ENCODE peak calls at places on chromosomes 1 and 21, in eight cellular contexts. H, V, S, Z, L, U, P and A are unnamed samples.

GRCh38 chr1:43229831-43230780 is 39.7 kb upstream of the TMEM125 start:
- DNase-seq in H (no peak), V (no peak), S (no peak), Z (no peak), L (no peak), U (no peak), P (no peak), A (peak; percentile 49)

GRCh38 chr1:99503276-99503747 is 142.6 kb upstream of the PALMD start:
- DNase-seq in H (no peak), V (peak; percentile 20), S (no peak), Z (peak; percentile 59), L (peak; percentile 39), U (no peak), P (no peak), A (no peak)

GRCh38 chr1:218674280-218674773 is 329.2 kb downstream of the TGFB2 start:
- DNase-seq in H (peak; percentile 15), V (no peak), S (no peak), Z (peak; percentile 76), L (peak; percentile 24), U (no peak), P (no peak), A (no peak)

GRCh38 chr1:20486457-20487235 is 636 bp upstream of the CAMK2N1 start:
- DNase-seq in H (peak; percentile 90), V (no peak), S (peak; percentile 91), Z (peak; percentile 89), L (peak; percentile 88), U (no peak), P (no peak), A (no peak)

GRCh38 chr1:53127546-53127945 is 14.9 kb downstream of the SLC1A7 start:
- DNase-seq in H (no peak), V (no peak), S (peak; percentile 5), Z (no peak), L (no peak), U (no peak), P (no peak), A (no peak)

GRCh38 chr1:212139526-212140137 is 104.1 kb downstream of the DTL start:
- DNase-seq in H (no peak), V (no peak), S (no peak), Z (no peak), L (peak; percentile 36), U (no peak), P (no peak), A (no peak)

GRCh38 chr1:71770121-71770520 is 512.2 kb downstream of the NEGR1 start:
- DNase-seq in H (no peak), V (peak; percentile 46), S (no peak), Z (no peak), L (no peak), U (no peak), P (no peak), A (no peak)

GRCh38 chr21:33849839-33850238 is 65.8 kb downstream of the ATP5PO start:
- DNase-seq in H (no peak), V (no peak), S (no peak), Z (no peak), L (no peak), U (no peak), P (no peak), A (no peak)

GRCh38 chr1:227072991-227073390 is 132.9 kb downstream of the COQ8A start:
- DNase-seq in H (no peak), V (no peak), S (no peak), Z (peak; percentile 22), L (no peak), U (no peak), P (no peak), A (no peak)

GRCh38 chr1:78240755-78241154 is 195.0 kb downstream of the GIPC2 start:
- DNase-seq in H (no peak), V (no peak), S (no peak), Z (peak; percentile 48), L (no peak), U (no peak), P (no peak), A (no peak)

GRCh38 chr1:203250936-203251335 is 21.5 kb upstream of the CHIT1 start:
- DNase-seq in H (no peak), V (no peak), S (no peak), Z (peak; percentile 19), L (no peak), U (no peak), P (no peak), A (no peak)

GRCh38 chr1:205285391-205286101 is 36.0 kb downstream of the NUAK2 start:
- DNase-seq in H (no peak), V (no peak), S (peak; percentile 54), Z (no peak), L (no peak), U (peak; percentile 62), P (peak; percentile 47), A (no peak)

GRCh38 chr1:58397187-58397820 is 149.2 kb downstream of the OMA1 start:
- DNase-seq in H (no peak), V (no peak), S (no peak), Z (peak; percentile 84), L (no peak), U (no peak), P (no peak), A (no peak)

GRCh38 chr1:32014199-32014936 is 700 bp downstream of the KHDRBS1 start:
- DNase-seq in H (peak; percentile 64), V (no peak), S (peak; percentile 56), Z (peak; percentile 67), L (peak; percentile 59), U (peak; percentile 22), P (no peak), A (no peak)

GRCh38 chr1:77514871-77515776 is 167.3 kb downstream of the ZZZ3 start:
- DNase-seq in H (peak; percentile 26), V (peak; percentile 71), S (no peak), Z (peak; percentile 83), L (peak; percentile 30), U (no peak), P (no peak), A (no peak)

DNA sequence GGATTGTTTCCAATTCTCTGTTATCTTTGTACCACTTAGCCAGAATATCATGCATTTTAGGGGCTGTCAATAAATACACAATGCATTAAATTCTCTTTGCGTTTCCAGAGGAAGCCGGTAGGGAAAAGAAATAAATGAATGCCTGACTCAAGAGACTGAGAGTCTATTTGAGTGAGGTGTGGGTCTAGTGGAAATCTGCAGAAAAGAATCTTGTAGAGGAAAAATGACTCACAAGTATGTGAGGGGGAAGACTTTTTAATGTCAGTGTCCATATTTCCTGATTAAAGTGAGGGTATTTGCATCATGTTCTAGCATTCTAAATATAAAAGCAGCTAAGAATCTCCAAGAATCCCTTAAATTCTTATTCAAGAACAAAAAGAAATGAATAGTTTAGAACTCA is 271.1 kb downstream of the PTPRC start:
- DNase-seq in H (no peak), V (no peak), S (no peak), Z (peak; percentile 50), L (no peak), U (no peak), P (no peak), A (no peak)
- TF ChIP-seq CTCF in H (no peak), V (no peak), S (no peak), Z (no peak), L (no peak), U (no peak), P (no peak), A (no peak)

DNA sequence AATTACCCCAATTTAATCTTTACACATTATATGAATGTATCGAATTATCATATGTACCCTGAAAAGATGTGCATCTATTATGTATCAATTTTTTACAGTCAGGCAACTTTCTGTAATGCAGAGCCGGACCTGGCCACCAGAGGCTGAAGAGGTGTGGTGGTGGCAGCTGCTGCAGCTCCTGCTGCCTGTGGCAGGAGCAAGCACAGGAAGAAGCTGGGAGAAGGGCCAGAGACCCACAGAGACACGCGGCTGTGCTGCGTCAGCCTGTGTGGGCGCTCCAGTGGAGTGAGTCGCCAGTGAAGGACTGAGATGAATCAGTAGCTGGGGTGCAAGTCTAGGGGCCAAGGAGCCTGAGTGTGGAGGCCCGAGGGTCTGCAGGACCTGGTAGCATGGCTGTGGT is 74.3 kb upstream of the COG2 start:
- DNase-seq in H (no peak), V (peak; percentile 3), S (peak; percentile 66), Z (peak; percentile 3), L (no peak), U (no peak), P (no peak), A (no peak)
- TF ChIP-seq CTCF in H (peak; percentile 11), V (no peak), S (peak; percentile 48), Z (no peak), L (peak; percentile 13), U (no peak), P (no peak), A (no peak)

DNA sequence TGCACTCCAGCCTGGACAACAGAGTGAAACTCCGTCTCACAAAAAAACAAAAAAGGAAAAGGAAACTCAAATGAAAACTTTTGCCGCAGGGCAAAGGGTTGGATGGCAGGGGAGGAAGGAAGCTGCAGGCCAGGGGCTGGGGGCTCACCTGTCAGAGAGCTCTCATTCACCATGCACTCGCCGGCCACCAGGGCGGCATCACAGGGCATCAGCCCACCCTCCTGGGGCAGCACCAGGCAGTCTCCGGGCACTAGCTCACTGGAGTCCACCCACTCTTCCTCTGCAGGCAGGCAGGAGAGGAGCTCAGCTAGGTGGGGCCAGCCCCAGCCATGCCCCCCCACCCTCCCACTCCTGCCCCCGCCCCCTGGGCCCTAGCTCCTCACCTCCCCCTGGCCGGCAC is 11.9 kb downstream of the ATP13A2 start:
- DNase-seq in H (no peak), V (no peak), S (no peak), Z (no peak), L (no peak), U (peak; percentile 11), P (no peak), A (no peak)
- TF ChIP-seq CTCF in H (no peak), V (no peak), S (no peak), Z (no peak), L (no peak), U (no peak), P (no peak), A (no peak)

GRCh38 chr1:163321311-163322305 is at the start of gene NUF2:
- DNase-seq in H (peak; percentile 96), V (peak; percentile 97), S (peak; percentile 98), Z (peak; percentile 100), L (peak; percentile 98), U (peak; percentile 86), P (peak; percentile 95), A (peak; percentile 98)
- TF ChIP-seq CTCF in H (no peak), V (no peak), S (no peak), Z (no peak), L (no peak), U (no peak), P (no peak), A (no peak)

DNA sequence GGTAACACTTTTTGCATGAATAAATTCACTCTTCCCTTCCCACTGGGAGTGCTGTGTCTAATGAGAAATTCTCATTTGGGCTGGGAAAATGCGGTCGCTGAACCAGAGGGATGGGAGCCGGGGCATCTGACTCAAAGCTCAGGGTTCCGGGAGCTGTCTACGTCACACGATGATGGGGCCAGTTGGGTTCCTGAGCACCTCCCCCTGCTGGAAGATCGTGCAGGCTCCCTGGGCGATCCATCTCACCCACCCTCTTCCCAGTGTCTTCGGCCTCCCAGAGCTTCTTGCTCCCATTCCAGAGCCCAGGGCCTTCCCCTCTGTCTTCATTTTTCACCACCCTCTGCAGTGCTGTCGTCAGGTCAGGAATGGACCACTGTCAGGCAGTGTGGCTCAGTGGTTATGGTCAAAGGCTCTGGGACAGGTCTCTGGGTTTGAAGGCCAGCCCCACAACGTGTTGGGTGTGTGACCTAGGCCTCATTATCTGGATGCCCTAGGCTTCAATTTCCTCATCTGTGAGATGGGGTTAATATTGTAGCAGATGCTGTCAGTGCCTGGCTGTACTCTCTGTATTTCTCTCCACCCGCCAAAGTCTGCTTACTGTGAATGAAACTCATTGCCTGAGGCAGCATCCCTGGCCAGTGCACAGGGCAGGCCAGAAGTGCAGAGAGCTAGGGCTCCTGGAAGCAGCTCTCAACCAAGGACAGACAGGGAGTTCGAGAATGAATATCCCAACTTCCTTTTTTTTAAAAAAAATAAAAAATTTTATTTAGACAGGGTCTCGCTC is 31.8 kb downstream of the IGSF21 start:
- DNase-seq in H (no peak), V (no peak), S (no peak), Z (no peak), L (no peak), U (no peak), P (no peak), A (no peak)
- TF ChIP-seq CTCF in H (no peak), V (no peak), S (no peak), Z (no peak), L (no peak), U (no peak), P (no peak), A (no peak)